ENCODE peak calls at places on chromosome 12, in ten cellular contexts. N, Y, Q, W, Z, E, O, X, B and C are unnamed samples.

GRCh38 chr12:47216150-47216677 is 136.5 kb upstream of the AMIGO2 start:
- DNase-seq in Q (peak), E (peak), B (no peak), N (no peak), X (peak), O (no peak), Y (peak), W (peak), Z (no peak), C (no peak)

GRCh38 chr12:131941116-131941986 is 8.4 kb upstream of the EP400 start:
- DNase-seq in O (no peak), Y (no peak), B (no peak), E (no peak), X (no peak), Z (no peak), N (no peak), W (no peak), Q (peak), C (no peak)

GRCh38 chr12:110641512-110641911 is 27.6 kb downstream of the TCTN1 start:
- DNase-seq in E (no peak), N (peak), Y (no peak), Z (peak), Q (no peak), W (no peak), B (no peak), X (no peak), O (no peak), C (peak)

GRCh38 chr12:120980800-120981368 is 2.5 kb downstream of the HNF1A start:
- DNase-seq in Z (no peak), Y (no peak), Q (no peak), O (peak), B (no peak), W (no peak), N (no peak), E (no peak), X (no peak), C (no peak)

GRCh38 chr12:115160290-115161108 is 476.5 kb upstream of the TBX3 start:
- DNase-seq in N (no peak), Q (no peak), E (no peak), X (no peak), B (peak), W (no peak), O (no peak), Y (no peak), Z (no peak), C (no peak)

GRCh38 chr12:31589896-31590729 is 823 bp downstream of the DENND5B start:
- DNase-seq in O (peak), Y (peak), W (peak), E (no peak), Z (peak), N (peak), B (peak), X (peak), Q (peak), C (peak)

GRCh38 chr12:12528361-12529092 is 34.1 kb downstream of the DUSP16 start:
- DNase-seq in W (no peak), N (no peak), Y (no peak), B (no peak), Q (no peak), E (no peak), X (no peak), Z (no peak), O (no peak), C (no peak)

GRCh38 chr12:105423237-105423636 is 92.7 kb downstream of the C12orf75 start:
- DNase-seq in Y (no peak), Q (no peak), B (no peak), W (no peak), E (no peak), N (no peak), X (no peak), Z (no peak), O (no peak), C (no peak)

GRCh38 chr12:52221912-52222457 is 11.1 kb upstream of the KRT7 start:
- DNase-seq in O (peak), N (peak), E (no peak), B (no peak), Q (peak), Y (peak), W (peak), X (no peak), Z (peak), C (peak)

GRCh38 chr12:99745895-99746294 is 98.3 kb downstream of the GARIN6 start:
- DNase-seq in N (no peak), Y (no peak), Z (no peak), W (no peak), E (no peak), B (no peak), O (no peak), X (no peak), Q (no peak), C (no peak)

GRCh38 chr12:34526946-34527345 is 504.6 kb downstream of the ALG10 start:
- DNase-seq in E (no peak), Y (no peak), O (no peak), W (no peak), Q (no peak), N (no peak), X (no peak), Z (no peak), B (no peak), C (no peak)

GRCh38 chr12:23340351-23340750 is 609.1 kb downstream of the SOX5 start:
- DNase-seq in E (no peak), N (no peak), Q (no peak), B (no peak), Y (no peak), X (no peak), W (no peak), O (no peak), Z (no peak), C (no peak)

GRCh38 chr12:148676-149416 is 65.1 kb downstream of the SLC6A12 start:
- DNase-seq in W (no peak), N (no peak), X (no peak), Q (no peak), E (no peak), Y (no peak), Z (no peak), B (no peak), O (no peak), C (no peak)

GRCh38 chr12:67069451-67070306 is 199.5 kb upstream of the CAND1 start:
- DNase-seq in O (peak), N (peak), E (peak), W (no peak), Z (peak), B (no peak), X (peak), Q (peak), Y (peak), C (no peak)

GRCh38 chr12:132305991-132306884 is 23.2 kb downstream of the GALNT9 start:
- DNase-seq in Y (no peak), E (no peak), X (no peak), N (no peak), Q (no peak), O (no peak), B (no peak), Z (no peak), W (no peak), C (no peak)

GRCh38 chr12:116524964-116525379 is 34.2 kb upstream of the MAP1LC3B2 start:
- DNase-seq in E (no peak), Y (no peak), O (peak), W (no peak), N (peak), X (no peak), Q (no peak), B (no peak), Z (peak), C (no peak)

GRCh38 chr12:16612647-16613046 is 6.7 kb upstream of the LMO3 start:
- DNase-seq in W (no peak), O (no peak), B (no peak), X (no peak), E (no peak), Z (peak), N (peak), Y (no peak), Q (no peak), C (peak)

GRCh38 chr12:212799-213526 is 994 bp downstream of the SLC6A12 start:
- DNase-seq in N (peak), Q (no peak), E (no peak), O (no peak), X (no peak), Z (peak), B (no peak), Y (no peak), W (no peak), C (no peak)

GRCh38 chr12:76020731-76021672 is 10.6 kb downstream of the PHLDA1 start:
- DNase-seq in B (no peak), Y (no peak), Q (peak), E (no peak), O (peak), X (peak), Z (peak), W (peak), N (peak), C (peak)

GRCh38 chr12:84070311-84070710 is 842.3 kb downstream of the SLC6A15 start:
- DNase-seq in Y (no peak), Z (peak), E (no peak), W (no peak), O (no peak), X (no peak), N (peak), Q (no peak), B (no peak), C (peak)

GRCh38 chr12:114713466-114714215 is 29.7 kb upstream of the TBX3 start:
- DNase-seq in E (no peak), Q (no peak), Z (no peak), Y (no peak), W (no peak), O (no peak), X (no peak), N (no peak), B (no peak), C (no peak)